ENCODE peak calls at places on chromosomes 2 and 18, in four cellular contexts. One of them, this sample, is unnamed.

GRCh38 chr18:77173274-77174030 is 40.9 kb upstream of the MBP start:
- DNase-seq in heart left ventricle: no peak
- DNase-seq in K562: no peak
- DNase-seq in activated CD8-positive, alpha-beta memory T cell treated with anti-CD3 and anti-CD28 coated beads for 1 hour: no peak
- DNase-seq in this sample: no peak

GRCh38 chr2:20638014-20638413 is 12.9 kb downstream of the HS1BP3 start:
- DNase-seq in heart left ventricle: no peak
- DNase-seq in activated CD8-positive, alpha-beta memory T cell treated with anti-CD3 and anti-CD28 coated beads for 1 hour: no peak
- DNase-seq in K562: no peak
- DNase-seq in this sample: no peak

GRCh38 chr2:98775146-98775988 is 44.4 kb upstream of the MGAT4A start:
- DNase-seq in heart left ventricle: no peak
- DNase-seq in K562: no peak
- DNase-seq in activated CD8-positive, alpha-beta memory T cell treated with anti-CD3 and anti-CD28 coated beads for 1 hour: no peak
- DNase-seq in this sample: no peak

GRCh38 chr2:156196031-156196430 is 136.5 kb downstream of the NR4A2 start:
- DNase-seq in K562: no peak
- DNase-seq in heart left ventricle: no peak
- DNase-seq in activated CD8-positive, alpha-beta memory T cell treated with anti-CD3 and anti-CD28 coated beads for 1 hour: no peak
- DNase-seq in this sample: no peak

GRCh38 chr2:16899958-16900357 is 234.3 kb upstream of the CYRIA start:
- DNase-seq in activated CD8-positive, alpha-beta memory T cell treated with anti-CD3 and anti-CD28 coated beads for 1 hour: no peak
- DNase-seq in heart left ventricle: no peak
- DNase-seq in K562: no peak
- DNase-seq in this sample: no peak

GRCh38 chr2:133975135-133975534 is 278.7 kb upstream of the MGAT5 start:
- DNase-seq in activated CD8-positive, alpha-beta memory T cell treated with anti-CD3 and anti-CD28 coated beads for 1 hour: no peak
- DNase-seq in heart left ventricle: no peak
- DNase-seq in K562: no peak
- DNase-seq in this sample: no peak

GRCh38 chr2:76870581-76870980 is 651.6 kb downstream of the LRRTM4 start:
- DNase-seq in activated CD8-positive, alpha-beta memory T cell treated with anti-CD3 and anti-CD28 coated beads for 1 hour: no peak
- DNase-seq in heart left ventricle: no peak
- DNase-seq in K562: no peak
- DNase-seq in this sample: no peak

GRCh38 chr2:24917086-24917485 is 3.0 kb downstream of the ADCY3 start:
- DNase-seq in activated CD8-positive, alpha-beta memory T cell treated with anti-CD3 and anti-CD28 coated beads for 1 hour: no peak
- DNase-seq in K562: peak; percentile 27
- DNase-seq in heart left ventricle: no peak
- DNase-seq in this sample: no peak

GRCh38 chr18:58915006-58915799 is 50.5 kb downstream of the ZNF532 start:
- DNase-seq in K562: no peak
- DNase-seq in heart left ventricle: no peak
- DNase-seq in activated CD8-positive, alpha-beta memory T cell treated with anti-CD3 and anti-CD28 coated beads for 1 hour: no peak
- DNase-seq in this sample: peak; percentile 56

GRCh38 chr2:177604291-177605065 is 211.9 kb downstream of the AGPS start:
- DNase-seq in heart left ventricle: no peak
- DNase-seq in K562: peak; percentile 72
- DNase-seq in activated CD8-positive, alpha-beta memory T cell treated with anti-CD3 and anti-CD28 coated beads for 1 hour: no peak
- DNase-seq in this sample: no peak

GRCh38 chr2:235005603-235006259 is 53.9 kb downstream of the SH3BP4 start:
- DNase-seq in K562: no peak
- DNase-seq in activated CD8-positive, alpha-beta memory T cell treated with anti-CD3 and anti-CD28 coated beads for 1 hour: no peak
- DNase-seq in heart left ventricle: peak; percentile 59
- DNase-seq in this sample: no peak

GRCh38 chr2:195559431-195559914 is 97.6 kb upstream of the SLC39A10 start:
- DNase-seq in heart left ventricle: peak; percentile 38
- DNase-seq in K562: no peak
- DNase-seq in activated CD8-positive, alpha-beta memory T cell treated with anti-CD3 and anti-CD28 coated beads for 1 hour: peak; percentile 25
- DNase-seq in this sample: no peak

GRCh38 chr18:70376914-70377258 is 88.0 kb downstream of the SOCS6 start:
- DNase-seq in K562: no peak
- DNase-seq in heart left ventricle: no peak
- DNase-seq in activated CD8-positive, alpha-beta memory T cell treated with anti-CD3 and anti-CD28 coated beads for 1 hour: no peak
- DNase-seq in this sample: peak; percentile 88

GRCh38 chr2:237289134-237289533 is 124.8 kb downstream of the COL6A3 start:
- DNase-seq in heart left ventricle: no peak
- DNase-seq in K562: no peak
- DNase-seq in activated CD8-positive, alpha-beta memory T cell treated with anti-CD3 and anti-CD28 coated beads for 1 hour: no peak
- DNase-seq in this sample: no peak

GRCh38 chr2:96970248-96970875 is 16.0 kb downstream of the FAM178B start:
- DNase-seq in K562: no peak
- DNase-seq in heart left ventricle: no peak
- DNase-seq in activated CD8-positive, alpha-beta memory T cell treated with anti-CD3 and anti-CD28 coated beads for 1 hour: no peak
- DNase-seq in this sample: no peak

GRCh38 chr2:173764094-173764493 is 201.1 kb downstream of the SP3 start:
- DNase-seq in K562: no peak
- DNase-seq in heart left ventricle: peak; percentile 25
- DNase-seq in activated CD8-positive, alpha-beta memory T cell treated with anti-CD3 and anti-CD28 coated beads for 1 hour: no peak
- DNase-seq in this sample: no peak

GRCh38 chr18:58645398-58645797 is 16.5 kb upstream of the ALPK2 start:
- DNase-seq in activated CD8-positive, alpha-beta memory T cell treated with anti-CD3 and anti-CD28 coated beads for 1 hour: no peak
- DNase-seq in heart left ventricle: no peak
- DNase-seq in K562: no peak
- DNase-seq in this sample: no peak

GRCh38 chr2:75560768-75561565 is at the start of gene EVA1A:
- DNase-seq in heart left ventricle: peak; percentile 56
- DNase-seq in activated CD8-positive, alpha-beta memory T cell treated with anti-CD3 and anti-CD28 coated beads for 1 hour: no peak
- DNase-seq in K562: no peak
- DNase-seq in this sample: no peak

GRCh38 chr2:231600619-231601355 is 8.1 kb downstream of the TEX44 start:
- DNase-seq in heart left ventricle: no peak
- DNase-seq in activated CD8-positive, alpha-beta memory T cell treated with anti-CD3 and anti-CD28 coated beads for 1 hour: no peak
- DNase-seq in K562: no peak
- DNase-seq in this sample: no peak

GRCh38 chr18:13530879-13531387 is 195.4 kb downstream of the FAM210A start:
- DNase-seq in heart left ventricle: peak; percentile 64
- DNase-seq in K562: no peak
- DNase-seq in activated CD8-positive, alpha-beta memory T cell treated with anti-CD3 and anti-CD28 coated beads for 1 hour: no peak
- DNase-seq in this sample: no peak

GRCh38 chr18:52200406-52200805 is 139.6 kb upstream of the DCC start:
- DNase-seq in heart left ventricle: no peak
- DNase-seq in activated CD8-positive, alpha-beta memory T cell treated with anti-CD3 and anti-CD28 coated beads for 1 hour: no peak
- DNase-seq in K562: no peak
- DNase-seq in this sample: no peak

This sample was measured in epithelial cell of proximal tubule.